ENCODE peak calls at places on chromosomes 4 and X, in six cellular contexts. L is AG04449, O is foreskin fibroblast, C is bronchial epithelial cell, H is heart left ventricle, B is AG04450. E is an unnamed sample.
A peak's percentile ranks its signal among the peaks of the same experiment; 100 is the strongest.

GRCh38 chrX:100748133-100748532 is 16.2 kb upstream of the SYTL4 start:
- DNase-seq in C (peak; percentile 40), O (no peak), H (no peak), L (no peak), B (no peak), E (no peak)

GRCh38 chr4:148068065-148068911 is 336.4 kb downstream of the ARHGAP10 start:
- DNase-seq in B (no peak), C (no peak), H (no peak), L (no peak), O (no peak), E (no peak)

GRCh38 chrX:120305531-120306145 is 5.6 kb downstream of the TMEM255A start:
- DNase-seq in O (no peak), H (no peak), L (no peak), B (no peak), C (no peak), E (no peak)

GRCh38 chr4:2384245-2384644 is 34.2 kb downstream of the ZFYVE28 start:
- DNase-seq in C (no peak), H (no peak), O (no peak), L (no peak), B (no peak), E (no peak)

GRCh38 chr4:23888421-23889319 is 1.2 kb downstream of the PPARGC1A start:
- DNase-seq in O (peak; percentile 51), C (peak; percentile 57), L (no peak), H (peak; percentile 35), B (peak; percentile 13), E (no peak)

GRCh38 chr4:59689149-59689548 is 1511.0 kb upstream of the ADGRL3 start:
- DNase-seq in B (no peak), O (no peak), C (peak; percentile 53), L (no peak), H (no peak), E (no peak)

GRCh38 chrX:10004832-10005475 is 37.8 kb downstream of the CLDN34 start:
- DNase-seq in L (no peak), C (no peak), H (no peak), B (no peak), O (no peak), E (no peak)

GRCh38 chrX:109472939-109473713 is 8.8 kb downstream of the GUCY2F start:
- DNase-seq in C (peak; percentile 64), L (no peak), H (no peak), O (peak; percentile 65), B (no peak), E (peak; percentile 3)

GRCh38 chr4:99405433-99406115 is 29.6 kb downstream of the ADH7 start:
- DNase-seq in H (peak; percentile 39), O (peak; percentile 71), B (peak; percentile 70), C (peak; percentile 72), L (no peak), E (peak; percentile 69)

GRCh38 chr4:35525192-35525978 is 718.9 kb downstream of the ARAP2 start:
- DNase-seq in L (no peak), O (no peak), C (no peak), B (no peak), H (no peak), E (no peak)

GRCh38 chrX:153969125-153969903 is 2.3 kb downstream of the HCFC1 start:
- DNase-seq in C (no peak), B (no peak), L (no peak), H (peak; percentile 27), O (no peak), E (no peak)

GRCh38 chr4:96913437-96914075 is 1073.7 kb downstream of the PDHA2 start:
- DNase-seq in B (no peak), O (no peak), C (no peak), L (no peak), H (no peak), E (peak; percentile 2)

GRCh38 chr4:159142254-159142653 is 39.4 kb downstream of the RAPGEF2 start:
- DNase-seq in H (no peak), C (peak; percentile 22), L (no peak), B (no peak), O (peak; percentile 5), E (no peak)

GRCh38 chr4:159134422-159134821 is 31.5 kb downstream of the RAPGEF2 start:
- DNase-seq in B (no peak), O (no peak), C (no peak), L (no peak), H (no peak), E (no peak)

GRCh38 chr4:159141193-159141592 is 38.3 kb downstream of the RAPGEF2 start:
- DNase-seq in B (peak; percentile 3), O (no peak), C (no peak), L (no peak), H (no peak), E (no peak)

GRCh38 chr4:159131564-159131963 is 28.7 kb downstream of the RAPGEF2 start:
- DNase-seq in O (no peak), C (no peak), B (no peak), L (no peak), H (no peak), E (no peak)

GRCh38 chr4:159137176-159137575 is 34.3 kb downstream of the RAPGEF2 start:
- DNase-seq in C (peak; percentile 29), H (no peak), B (no peak), O (no peak), L (no peak), E (no peak)
- H3K4me3 ChIP-seq in C (no peak overlapping the region), H (no peak overlapping the region), B (no peak overlapping the region), O (no peak overlapping the region), L (no peak overlapping the region), E (no peak overlapping the region)

DNA sequence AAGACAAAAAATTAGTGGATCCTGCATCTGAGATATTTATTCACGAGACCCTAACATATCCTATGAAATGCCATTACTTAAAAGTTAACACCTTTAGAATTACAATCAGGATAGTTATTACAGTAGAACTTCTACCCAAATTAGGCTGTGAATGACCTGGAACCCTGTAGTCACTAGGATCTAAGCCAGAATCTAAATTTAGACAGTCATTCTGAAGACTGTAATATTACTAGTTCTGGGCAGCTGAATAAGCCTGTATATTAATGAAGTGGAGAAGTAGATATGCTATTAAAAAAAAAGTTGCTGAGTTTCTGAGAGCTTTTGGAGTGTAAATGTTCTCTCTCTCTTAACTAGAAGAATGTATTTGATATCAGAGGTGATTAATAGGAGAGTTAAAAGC is 67.0 kb downstream of the FAM13A start:
- DNase-seq in B (no peak), H (no peak), L (no peak), O (no peak), C (no peak), E (peak; percentile 4)
- H3K4me3 ChIP-seq in B (no peak overlapping the region), H (no peak overlapping the region), L (no peak overlapping the region), O (no peak overlapping the region), C (no peak overlapping the region), E (no peak overlapping the region)

GRCh38 chrX:77899081-77899828 is at the start of gene COX7B:
- DNase-seq in B (peak; percentile 91), H (peak; percentile 53), C (peak; percentile 91), L (peak; percentile 84), O (peak; percentile 85), E (peak; percentile 92)

GRCh38 chrX:77892887-77893286 is 2.3 kb downstream of the MAGT1 start:
- DNase-seq in O (no peak), H (no peak), B (no peak), C (no peak), L (no peak), E (no peak)

GRCh38 chrX:77894921-77895886 is at the start of gene MAGT1:
- DNase-seq in H (peak; percentile 95), L (peak; percentile 81), C (peak; percentile 91), O (peak; percentile 93), B (peak; percentile 89), E (peak; percentile 93)

GRCh38 chrX:77893713-77894112 is 1.5 kb downstream of the MAGT1 start:
- DNase-seq in L (no peak), O (no peak), C (no peak), H (no peak), B (no peak), E (no peak)
- H3K4me3 ChIP-seq in L (no peak overlapping the region), O (peak overlapping the region; percentile 55), C (no peak overlapping the region), H (peak overlapping the region; percentile 69), B (peak overlapping the region; percentile 15), E (no peak overlapping the region)

GRCh38 chr4:186829740-186830449 is 106.2 kb upstream of the FAT1 start:
- DNase-seq in L (peak; percentile 80), H (no peak), C (peak; percentile 90), O (no peak), B (no peak), E (peak; percentile 85)
- H3K4me3 ChIP-seq in L (no peak overlapping the region), H (no peak overlapping the region), C (no peak overlapping the region), O (no peak overlapping the region), B (no peak overlapping the region), E (no peak overlapping the region)

GRCh38 chr4:5956285-5957021 is 61.8 kb downstream of the C4orf50 start:
- DNase-seq in H (no peak), O (no peak), C (no peak), B (no peak), L (no peak), E (no peak)
- H3K4me3 ChIP-seq in H (no peak overlapping the region), O (no peak overlapping the region), C (no peak overlapping the region), B (no peak overlapping the region), L (no peak overlapping the region), E (no peak overlapping the region)

GRCh38 chr4:157996598-157996997 is 176.2 kb downstream of the GASK1B start:
- DNase-seq in H (no peak), B (no peak), O (no peak), L (no peak), C (no peak), E (no peak)

GRCh38 chr4:157996061-157996460 is 176.8 kb downstream of the GASK1B start:
- DNase-seq in O (no peak), L (no peak), H (no peak), B (no peak), C (no peak), E (no peak)

GRCh38 chr4:157992948-157993839 is 179.6 kb downstream of the GASK1B start:
- DNase-seq in H (no peak), C (no peak), L (no peak), B (no peak), O (no peak), E (no peak)

GRCh38 chr4:157994863-157995262 is 178.0 kb downstream of the GASK1B start:
- DNase-seq in L (no peak), C (peak; percentile 62), O (peak; percentile 38), H (no peak), B (no peak), E (no peak)

DNA sequence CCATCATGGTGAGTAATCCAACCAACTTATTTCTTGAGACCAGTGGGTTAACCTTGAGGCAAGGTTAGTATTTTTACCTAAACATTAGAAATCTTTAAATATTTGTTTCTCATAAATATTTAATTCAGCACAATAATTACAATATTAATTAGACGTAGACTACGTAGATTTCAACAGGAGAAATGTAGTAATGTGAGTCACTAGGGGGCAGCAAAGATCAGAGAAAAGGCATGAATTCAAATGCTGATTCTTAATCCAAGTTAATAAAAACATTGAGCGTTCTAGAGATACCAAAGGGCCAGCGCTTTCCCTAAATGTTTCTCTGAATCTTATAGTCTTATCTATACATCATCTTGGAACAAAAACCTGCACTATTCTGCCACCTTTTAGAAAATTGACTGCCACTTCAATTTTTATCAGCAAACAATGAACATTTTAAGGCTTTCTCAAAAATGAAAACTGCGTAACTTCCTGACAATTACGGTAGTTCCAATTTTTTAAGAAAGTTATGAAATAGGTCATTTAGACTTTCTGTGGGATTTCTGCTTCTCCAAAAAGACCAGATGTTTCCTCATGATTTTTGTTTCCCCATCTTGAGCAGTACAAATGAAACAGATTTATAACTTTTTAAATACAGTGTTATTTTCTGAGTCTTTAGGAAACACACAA is 180.7 kb downstream of the GASK1B start:
- DNase-seq in H (no peak), C (peak; percentile 73), B (peak; percentile 54), L (no peak), O (peak; percentile 64), E (peak; percentile 71)
- H3K4me3 ChIP-seq in H (peak overlapping the region; percentile 46), C (no peak overlapping the region), B (no peak overlapping the region), L (no peak overlapping the region), O (peak overlapping the region; percentile 41), E (no peak overlapping the region)

GRCh38 chr4:82099863-82100579 is 273.8 kb downstream of the HNRNPD start:
- DNase-seq in L (no peak), C (peak; percentile 8), B (no peak), H (no peak), O (no peak), E (peak; percentile 22)
- H3K4me3 ChIP-seq in L (no peak overlapping the region), C (no peak overlapping the region), B (no peak overlapping the region), H (no peak overlapping the region), O (no peak overlapping the region), E (no peak overlapping the region)

E was measured in astrocyte of the cerebellum.